ENCODE peak calls at places on chromosomes 12 and 14, in five cellular contexts. One of them, this sample, is unnamed. For H3K36me3 and H3K4me1, the result is how much of the 10 kb centered on the place peaks cover.

GRCh38 chr12:91211869-91212268 is 29.3 kb upstream of the DCN start:
- DNase-seq in mucosa of descending colon: no peak
- DNase-seq in CD4-positive, alpha-beta memory T cell: no peak
- DNase-seq in naive thymus-derived CD4-positive, alpha-beta T cell: no peak
- DNase-seq in sigmoid colon: no peak
- DNase-seq in this sample: no peak

GRCh38 chr12:124713436-124714082 is 146.1 kb upstream of the NCOR2 start:
- DNase-seq in mucosa of descending colon: no peak
- DNase-seq in naive thymus-derived CD4-positive, alpha-beta T cell: no peak
- DNase-seq in CD4-positive, alpha-beta memory T cell: peak
- DNase-seq in sigmoid colon: peak
- DNase-seq in this sample: no peak

GRCh38 chr14:101840649-101841365 is 79.3 kb downstream of the PPP2R5C start:
- DNase-seq in sigmoid colon: no peak
- DNase-seq in CD4-positive, alpha-beta memory T cell: no peak
- DNase-seq in mucosa of descending colon: no peak
- DNase-seq in naive thymus-derived CD4-positive, alpha-beta T cell: no peak
- DNase-seq in this sample: no peak

GRCh38 chr14:45698462-45699134 is 445.6 kb upstream of the MIS18BP1 start:
- DNase-seq in CD4-positive, alpha-beta memory T cell: no peak
- DNase-seq in mucosa of descending colon: no peak
- DNase-seq in naive thymus-derived CD4-positive, alpha-beta T cell: no peak
- DNase-seq in sigmoid colon: no peak
- DNase-seq in this sample: no peak

GRCh38 chr14:33454707-33455106 is 496.2 kb downstream of the EGLN3 start:
- DNase-seq in sigmoid colon: no peak
- DNase-seq in naive thymus-derived CD4-positive, alpha-beta T cell: no peak
- DNase-seq in mucosa of descending colon: peak
- DNase-seq in CD4-positive, alpha-beta memory T cell: no peak
- DNase-seq in this sample: no peak

GRCh38 chr12:14960548-14961465 is 594 bp downstream of the ARHGDIB start:
- DNase-seq in naive thymus-derived CD4-positive, alpha-beta T cell: peak
- DNase-seq in mucosa of descending colon: no peak
- DNase-seq in sigmoid colon: no peak
- DNase-seq in CD4-positive, alpha-beta memory T cell: peak
- DNase-seq in this sample: peak

GRCh38 chr14:79473676-79474075 is 737.6 kb downstream of the DIO2 start:
- DNase-seq in naive thymus-derived CD4-positive, alpha-beta T cell: no peak
- DNase-seq in mucosa of descending colon: no peak
- DNase-seq in sigmoid colon: no peak
- DNase-seq in CD4-positive, alpha-beta memory T cell: no peak
- DNase-seq in this sample: no peak

GRCh38 chr12:96134200-96134599 is 60.0 kb upstream of the ELK3 start:
- DNase-seq in naive thymus-derived CD4-positive, alpha-beta T cell: no peak
- DNase-seq in sigmoid colon: no peak
- DNase-seq in mucosa of descending colon: no peak
- DNase-seq in CD4-positive, alpha-beta memory T cell: peak
- DNase-seq in this sample: no peak

GRCh38 chr12:53102883-53103807 is at the start of gene SOAT2:
- DNase-seq in mucosa of descending colon: no peak
- DNase-seq in CD4-positive, alpha-beta memory T cell: peak
- DNase-seq in naive thymus-derived CD4-positive, alpha-beta T cell: no peak
- DNase-seq in sigmoid colon: peak
- DNase-seq in this sample: no peak

GRCh38 chr14:24459331-24459730 is 16.8 kb upstream of the SDR39U1 start:
- DNase-seq in naive thymus-derived CD4-positive, alpha-beta T cell: no peak
- DNase-seq in CD4-positive, alpha-beta memory T cell: no peak
- DNase-seq in sigmoid colon: no peak
- DNase-seq in mucosa of descending colon: no peak
- DNase-seq in this sample: no peak

GRCh38 chr14:69780952-69781351 is 14.0 kb downstream of the SRSF5 start:
- DNase-seq in CD4-positive, alpha-beta memory T cell: no peak
- DNase-seq in naive thymus-derived CD4-positive, alpha-beta T cell: no peak
- DNase-seq in sigmoid colon: no peak
- DNase-seq in mucosa of descending colon: no peak
- DNase-seq in this sample: no peak

GRCh38 chr12:86772688-86773087 is 516.5 kb upstream of the MGAT4C start:
- DNase-seq in mucosa of descending colon: no peak
- DNase-seq in CD4-positive, alpha-beta memory T cell: no peak
- DNase-seq in sigmoid colon: no peak
- DNase-seq in naive thymus-derived CD4-positive, alpha-beta T cell: no peak
- DNase-seq in this sample: no peak

GRCh38 chr14:56138987-56139386 is 20.8 kb downstream of the PELI2 start:
- DNase-seq in CD4-positive, alpha-beta memory T cell: no peak
- DNase-seq in naive thymus-derived CD4-positive, alpha-beta T cell: no peak
- DNase-seq in sigmoid colon: no peak
- DNase-seq in mucosa of descending colon: no peak
- DNase-seq in this sample: no peak

GRCh38 chr12:68780731-68781130 is 27.2 kb upstream of the MDM2 start:
- DNase-seq in naive thymus-derived CD4-positive, alpha-beta T cell: no peak
- DNase-seq in mucosa of descending colon: no peak
- DNase-seq in CD4-positive, alpha-beta memory T cell: no peak
- DNase-seq in sigmoid colon: no peak
- DNase-seq in this sample: no peak

GRCh38 chr14:76953196-76953945 is 75.1 kb downstream of the IRF2BPL start:
- DNase-seq in sigmoid colon: peak
- DNase-seq in naive thymus-derived CD4-positive, alpha-beta T cell: peak
- DNase-seq in CD4-positive, alpha-beta memory T cell: peak
- DNase-seq in mucosa of descending colon: peak
- DNase-seq in this sample: peak

GRCh38 chr12:128933039-128933438 is 79.8 kb downstream of the GLT1D1 start:
- DNase-seq in naive thymus-derived CD4-positive, alpha-beta T cell: no peak
- DNase-seq in mucosa of descending colon: no peak
- DNase-seq in CD4-positive, alpha-beta memory T cell: no peak
- DNase-seq in sigmoid colon: no peak
- DNase-seq in this sample: no peak

GRCh38 chr12:115918763-115919162 is 358.7 kb downstream of the MED13L start:
- DNase-seq in mucosa of descending colon: no peak
- DNase-seq in CD4-positive, alpha-beta memory T cell: no peak
- DNase-seq in naive thymus-derived CD4-positive, alpha-beta T cell: no peak
- DNase-seq in sigmoid colon: no peak
- DNase-seq in this sample: no peak

GRCh38 chr14:64464695-64465094 is 604 bp upstream of the AKAP5 start:
- DNase-seq in sigmoid colon: no peak
- DNase-seq in CD4-positive, alpha-beta memory T cell: no peak
- DNase-seq in naive thymus-derived CD4-positive, alpha-beta T cell: no peak
- DNase-seq in mucosa of descending colon: no peak
- DNase-seq in this sample: no peak

GRCh38 chr14:71363961-71364360 is 456.7 kb downstream of the PCNX1 start:
- DNase-seq in naive thymus-derived CD4-positive, alpha-beta T cell: no peak
- DNase-seq in mucosa of descending colon: no peak
- DNase-seq in CD4-positive, alpha-beta memory T cell: no peak
- DNase-seq in sigmoid colon: no peak
- DNase-seq in this sample: no peak

GRCh38 chr12:106133136-106134087 is 5.3 kb downstream of the NUAK1 start:
- DNase-seq in mucosa of descending colon: no peak
- DNase-seq in sigmoid colon: no peak
- DNase-seq in naive thymus-derived CD4-positive, alpha-beta T cell: no peak
- DNase-seq in CD4-positive, alpha-beta memory T cell: no peak
- DNase-seq in this sample: no peak

GRCh38 chr12:3365416-3366385 is 125.3 kb upstream of the PRMT8 start:
- DNase-seq in mucosa of descending colon: peak
- DNase-seq in naive thymus-derived CD4-positive, alpha-beta T cell: no peak
- DNase-seq in CD4-positive, alpha-beta memory T cell: no peak
- DNase-seq in sigmoid colon: no peak
- DNase-seq in this sample: no peak

GRCh38 chr14:54533100-54533499 is 23.4 kb downstream of the CGRRF1 start:
- DNase-seq in CD4-positive, alpha-beta memory T cell: no peak
- DNase-seq in naive thymus-derived CD4-positive, alpha-beta T cell: no peak
- DNase-seq in mucosa of descending colon: no peak
- DNase-seq in sigmoid colon: no peak
- DNase-seq in this sample: no peak

GRCh38 chr14:100588671-100589070 is 1.5 kb upstream of the BEGAIN start:
- DNase-seq in mucosa of descending colon: peak
- DNase-seq in naive thymus-derived CD4-positive, alpha-beta T cell: no peak
- DNase-seq in sigmoid colon: peak
- DNase-seq in CD4-positive, alpha-beta memory T cell: no peak
- DNase-seq in this sample: no peak

GRCh38 chr14:102916347-102917055 is 6.0 kb upstream of the AMN start:
- DNase-seq in naive thymus-derived CD4-positive, alpha-beta T cell: no peak
- DNase-seq in sigmoid colon: no peak
- DNase-seq in CD4-positive, alpha-beta memory T cell: no peak
- DNase-seq in mucosa of descending colon: no peak
- DNase-seq in this sample: no peak

GRCh38 chr14:39469094-39469710 is 37.0 kb upstream of the FBXO33 start:
- DNase-seq in sigmoid colon: no peak
- DNase-seq in CD4-positive, alpha-beta memory T cell: no peak
- DNase-seq in mucosa of descending colon: peak
- DNase-seq in naive thymus-derived CD4-positive, alpha-beta T cell: no peak
- DNase-seq in this sample: peak

GRCh38 chr12:89976866-89977265 is 268.2 kb upstream of the ATP2B1 start:
- DNase-seq in CD4-positive, alpha-beta memory T cell: no peak
- DNase-seq in mucosa of descending colon: no peak
- DNase-seq in naive thymus-derived CD4-positive, alpha-beta T cell: no peak
- DNase-seq in sigmoid colon: no peak
- DNase-seq in this sample: no peak

GRCh38 chr12:127162902-127163301 is 1104.1 kb upstream of the TMEM132C start:
- DNase-seq in sigmoid colon: no peak
- DNase-seq in naive thymus-derived CD4-positive, alpha-beta T cell: no peak
- DNase-seq in mucosa of descending colon: no peak
- DNase-seq in CD4-positive, alpha-beta memory T cell: no peak
- DNase-seq in this sample: peak

GRCh38 chr12:95633671-95634465 is 82.6 kb upstream of the USP44 start:
- DNase-seq in mucosa of descending colon: no peak
- DNase-seq in CD4-positive, alpha-beta memory T cell: no peak
- DNase-seq in naive thymus-derived CD4-positive, alpha-beta T cell: no peak
- DNase-seq in sigmoid colon: no peak
- DNase-seq in this sample: no peak

GRCh38 chr14:39217214-39217879 is 16.4 kb upstream of the MIA2 start:
- DNase-seq in sigmoid colon: no peak
- DNase-seq in mucosa of descending colon: no peak
- DNase-seq in naive thymus-derived CD4-positive, alpha-beta T cell: no peak
- DNase-seq in CD4-positive, alpha-beta memory T cell: no peak
- DNase-seq in this sample: no peak

GRCh38 chr14:72945628-72946027 is 19.4 kb downstream of the DCAF4 start:
- DNase-seq in sigmoid colon: no peak
- DNase-seq in CD4-positive, alpha-beta memory T cell: no peak
- DNase-seq in naive thymus-derived CD4-positive, alpha-beta T cell: no peak
- DNase-seq in mucosa of descending colon: no peak
- DNase-seq in this sample: no peak

GRCh38 chr14:72946491-72946890 is 20.2 kb downstream of the DCAF4 start:
- DNase-seq in sigmoid colon: no peak
- DNase-seq in CD4-positive, alpha-beta memory T cell: no peak
- DNase-seq in naive thymus-derived CD4-positive, alpha-beta T cell: no peak
- DNase-seq in mucosa of descending colon: no peak
- DNase-seq in this sample: no peak

GRCh38 chr14:72952171-72952570 is 25.9 kb downstream of the DCAF4 start:
- DNase-seq in CD4-positive, alpha-beta memory T cell: no peak
- DNase-seq in sigmoid colon: no peak
- DNase-seq in mucosa of descending colon: no peak
- DNase-seq in naive thymus-derived CD4-positive, alpha-beta T cell: no peak
- DNase-seq in this sample: no peak

GRCh38 chr14:72947366-72948160 is 21.3 kb downstream of the DCAF4 start:
- DNase-seq in naive thymus-derived CD4-positive, alpha-beta T cell: no peak
- DNase-seq in CD4-positive, alpha-beta memory T cell: no peak
- DNase-seq in mucosa of descending colon: no peak
- DNase-seq in sigmoid colon: no peak
- DNase-seq in this sample: no peak

DNA sequence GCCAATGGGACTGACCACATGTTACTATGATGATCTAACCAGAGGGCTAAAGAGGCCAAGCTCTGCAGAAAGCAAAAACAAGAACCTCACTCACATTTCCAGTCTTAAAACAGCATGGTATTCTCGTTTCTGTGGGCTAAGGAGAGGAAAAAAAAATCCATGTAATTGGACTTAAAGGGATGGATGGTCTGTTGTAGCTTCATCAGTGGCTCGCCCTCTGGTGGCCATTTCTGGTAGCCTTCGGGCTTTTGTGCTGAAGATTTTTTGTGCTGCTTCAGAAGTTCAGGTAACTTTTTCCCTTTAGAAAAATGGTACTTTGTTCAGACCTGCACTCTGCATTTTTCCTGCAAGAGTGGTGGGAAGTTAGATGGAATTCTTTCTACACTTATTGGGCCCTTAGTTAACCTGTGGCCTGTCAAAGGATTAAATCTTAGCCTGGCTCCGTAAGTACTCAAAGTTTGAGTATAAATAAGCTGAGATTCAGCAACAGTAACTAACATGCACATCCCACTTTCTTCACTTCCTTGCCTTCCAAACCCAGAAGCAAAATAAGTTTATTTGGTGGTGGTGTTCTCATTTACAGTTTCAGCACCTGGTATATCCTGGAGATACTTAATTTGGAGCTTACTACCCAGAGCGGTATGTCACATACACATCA is 22.3 kb downstream of the DCAF4 start:
- DNase-seq in CD4-positive, alpha-beta memory T cell: peak
- DNase-seq in naive thymus-derived CD4-positive, alpha-beta T cell: peak
- DNase-seq in sigmoid colon: no peak
- DNase-seq in mucosa of descending colon: peak
- DNase-seq in this sample: peak
- H3K36me3 ChIP-seq in CD4-positive, alpha-beta memory T cell: under half
- H3K36me3 ChIP-seq in naive thymus-derived CD4-positive, alpha-beta T cell: under half
- H3K36me3 ChIP-seq in sigmoid colon: under half
- H3K36me3 ChIP-seq in mucosa of descending colon: under half
- H3K36me3 ChIP-seq in this sample: under half

GRCh38 chr14:35401853-35402252 is 2.7 kb downstream of the NFKBIA start:
- DNase-seq in mucosa of descending colon: no peak
- DNase-seq in CD4-positive, alpha-beta memory T cell: no peak
- DNase-seq in sigmoid colon: peak
- DNase-seq in naive thymus-derived CD4-positive, alpha-beta T cell: no peak
- DNase-seq in this sample: no peak
- H3K4me1 ChIP-seq in mucosa of descending colon: under half
- H3K4me1 ChIP-seq in CD4-positive, alpha-beta memory T cell: half or more
- H3K4me1 ChIP-seq in sigmoid colon: half or more
- H3K4me1 ChIP-seq in naive thymus-derived CD4-positive, alpha-beta T cell: under half
- H3K4me1 ChIP-seq in this sample: half or more

GRCh38 chr12:989751-990278 is 1.2 kb upstream of the ERC1 start:
- DNase-seq in sigmoid colon: peak
- DNase-seq in CD4-positive, alpha-beta memory T cell: no peak
- DNase-seq in naive thymus-derived CD4-positive, alpha-beta T cell: no peak
- DNase-seq in mucosa of descending colon: no peak
- DNase-seq in this sample: no peak

GRCh38 chr12:989051-989450 is 2.0 kb upstream of the ERC1 start:
- DNase-seq in mucosa of descending colon: no peak
- DNase-seq in CD4-positive, alpha-beta memory T cell: no peak
- DNase-seq in naive thymus-derived CD4-positive, alpha-beta T cell: no peak
- DNase-seq in sigmoid colon: no peak
- DNase-seq in this sample: no peak

GRCh38 chr12:990308-990648 is 745 bp upstream of the ERC1 start:
- DNase-seq in naive thymus-derived CD4-positive, alpha-beta T cell: no peak
- DNase-seq in CD4-positive, alpha-beta memory T cell: no peak
- DNase-seq in sigmoid colon: peak
- DNase-seq in mucosa of descending colon: peak
- DNase-seq in this sample: peak

GRCh38 chr12:990649-991349 is at the start of gene ERC1:
- DNase-seq in sigmoid colon: peak
- DNase-seq in mucosa of descending colon: peak
- DNase-seq in CD4-positive, alpha-beta memory T cell: peak
- DNase-seq in naive thymus-derived CD4-positive, alpha-beta T cell: peak
- DNase-seq in this sample: peak

GRCh38 chr12:988616-989015 is 2.4 kb upstream of the ERC1 start:
- DNase-seq in naive thymus-derived CD4-positive, alpha-beta T cell: no peak
- DNase-seq in CD4-positive, alpha-beta memory T cell: no peak
- DNase-seq in mucosa of descending colon: no peak
- DNase-seq in sigmoid colon: no peak
- DNase-seq in this sample: no peak
- H3K4me3 ChIP-seq in naive thymus-derived CD4-positive, alpha-beta T cell: no peak
- H3K4me3 ChIP-seq in CD4-positive, alpha-beta memory T cell: no peak
- H3K4me3 ChIP-seq in mucosa of descending colon: no peak
- H3K4me3 ChIP-seq in sigmoid colon: peak
- H3K4me3 ChIP-seq in this sample: no peak

GRCh38 chr14:21089271-21089670 is 9.2 kb downstream of the ZNF219 start:
- DNase-seq in mucosa of descending colon: no peak
- DNase-seq in naive thymus-derived CD4-positive, alpha-beta T cell: no peak
- DNase-seq in sigmoid colon: no peak
- DNase-seq in CD4-positive, alpha-beta memory T cell: no peak
- DNase-seq in this sample: no peak
- H3K36me3 ChIP-seq in mucosa of descending colon: under half
- H3K36me3 ChIP-seq in naive thymus-derived CD4-positive, alpha-beta T cell: under half
- H3K36me3 ChIP-seq in sigmoid colon: under half
- H3K36me3 ChIP-seq in CD4-positive, alpha-beta memory T cell: under half
- H3K36me3 ChIP-seq in this sample: under half